ENCODE peak calls at places on chromosomes 13 and 19, in eight cellular contexts. M, W, F, O, S, G, J and A are unnamed samples.

GRCh38 chr19:11448923-11449554 is 13.6 kb downstream of the PRKCSH start:
- DNase-seq in W (no peak), S (no peak), J (no peak), F (no peak), G (no peak), O (no peak), M (no peak), A (no peak)

GRCh38 chr13:39369161-39369890 is 233.7 kb downstream of the LHFPL6 start:
- DNase-seq in G (no peak), F (no peak), J (no peak), O (no peak), S (no peak), M (no peak), W (no peak), A (no peak)

GRCh38 chr13:47932953-47933687 is 68.0 kb downstream of the SUCLA2 start:
- DNase-seq in M (no peak), S (no peak), O (no peak), J (no peak), G (no peak), W (no peak), F (no peak), A (no peak)

GRCh38 chr13:20258208-20258962 is 26.3 kb upstream of the GJB6 start:
- DNase-seq in J (peak; percentile 10), O (no peak), F (no peak), G (no peak), W (no peak), M (no peak), S (no peak), A (no peak)

GRCh38 chr19:33627962-33628839 is 6.4 kb downstream of the CHST8 start:
- DNase-seq in G (no peak), M (no peak), W (no peak), S (no peak), F (no peak), O (peak; percentile 40), J (no peak), A (no peak)

GRCh38 chr13:110921209-110921608 is 6.3 kb upstream of the ANKRD10 start:
- DNase-seq in O (no peak), F (no peak), W (no peak), M (no peak), G (no peak), S (no peak), J (no peak), A (no peak)

GRCh38 chr19:45496349-45496953 is 396 bp downstream of the RTN2 start:
- DNase-seq in O (no peak), W (no peak), J (no peak), F (peak; percentile 91), M (no peak), S (no peak), G (no peak), A (no peak)

GRCh38 chr13:44221657-44222056 is 152.0 kb upstream of the SERP2 start:
- DNase-seq in O (peak; percentile 70), F (no peak), W (no peak), J (no peak), G (no peak), M (no peak), S (no peak), A (no peak)

GRCh38 chr13:50697746-50698526 is 145.6 kb downstream of the DLEU7 start:
- DNase-seq in O (no peak), W (no peak), G (no peak), M (no peak), F (no peak), J (no peak), S (no peak), A (no peak)

GRCh38 chr19:16420781-16421386 is 50.9 kb downstream of the EPS15L1 start:
- DNase-seq in W (no peak), S (no peak), M (no peak), O (peak; percentile 74), F (no peak), J (no peak), G (no peak), A (no peak)

GRCh38 chr13:67146523-67147130 is 83.5 kb downstream of the PCDH9 start:
- DNase-seq in G (no peak), J (no peak), F (no peak), W (no peak), O (no peak), M (no peak), S (no peak), A (no peak)

DNA sequence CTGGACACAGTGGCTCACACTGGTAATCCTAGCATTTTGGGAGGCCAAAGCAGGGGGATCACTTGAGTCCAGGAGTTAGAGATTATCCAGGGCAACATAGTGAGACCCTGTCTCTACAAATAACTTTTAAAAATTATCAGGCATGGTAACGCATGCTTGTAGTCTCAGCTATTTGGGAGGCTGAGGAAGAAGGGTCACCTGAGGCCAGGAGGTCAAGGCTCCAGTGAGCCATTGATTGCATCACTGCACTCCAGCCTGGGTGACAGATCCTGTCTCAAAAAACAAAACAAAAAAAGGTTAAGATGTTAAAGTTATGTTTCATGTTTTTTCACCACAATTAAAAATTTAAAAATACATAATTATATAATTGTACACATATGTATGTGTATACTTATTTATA is 19.2 kb upstream of the DIAPH3 start:
- DNase-seq in J (no peak), G (no peak), S (no peak), F (no peak), O (no peak), W (no peak), M (no peak), A (no peak)
- TF ChIP-seq POLR2A in J (no peak), G (no peak), S (no peak), F (no peak), O (no peak), W (no peak), M (no peak), A (no peak)

DNA sequence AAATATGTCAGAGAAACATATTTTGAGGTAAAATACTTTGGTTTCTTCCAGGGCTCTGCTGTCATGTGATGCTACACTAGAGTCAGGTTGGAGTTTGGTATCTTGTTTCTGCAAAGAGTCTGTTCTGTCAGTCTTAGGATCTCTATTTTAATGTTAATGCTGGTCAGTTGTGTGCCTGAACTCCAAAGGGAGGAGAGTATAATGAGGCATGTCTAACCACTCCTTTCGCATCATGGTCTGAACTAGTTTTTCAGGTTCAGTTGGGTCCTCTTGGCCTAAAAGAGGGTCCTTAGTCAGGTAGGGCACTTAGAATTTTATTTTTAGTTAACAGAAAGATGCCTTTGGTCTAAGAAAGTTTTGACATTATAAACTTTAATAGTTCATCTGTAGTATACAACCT is 78.2 kb downstream of the FNDC3A start:
- DNase-seq in O (no peak), M (no peak), S (no peak), W (no peak), G (no peak), J (no peak), F (no peak), A (no peak)
- TF ChIP-seq POLR2A in O (no peak), M (no peak), S (no peak), W (no peak), G (no peak), J (no peak), F (no peak), A (no peak)

GRCh38 chr19:570315-570714 is 2.1 kb upstream of the BSG start:
- DNase-seq in J (no peak), F (no peak), S (no peak), M (no peak), G (no peak), W (no peak), O (no peak), A (no peak)

GRCh38 chr19:574658-575526 is 2.5 kb downstream of the BSG start:
- DNase-seq in S (peak; percentile 28), F (no peak), M (peak; percentile 59), W (no peak), G (no peak), J (no peak), O (no peak), A (no peak)

GRCh38 chr19:572140-572890 is at the start of gene BSG:
- DNase-seq in O (peak; percentile 99), G (peak; percentile 99), F (peak; percentile 100), W (peak; percentile 98), S (peak; percentile 88), J (peak; percentile 91), M (peak; percentile 96), A (peak; percentile 94)

GRCh38 chr19:572891-573825 is 762 bp downstream of the BSG start:
- DNase-seq in J (no peak), W (peak; percentile 51), S (no peak), G (peak; percentile 68), M (peak; percentile 56), O (peak; percentile 82), F (peak; percentile 91), A (no peak)

DNA sequence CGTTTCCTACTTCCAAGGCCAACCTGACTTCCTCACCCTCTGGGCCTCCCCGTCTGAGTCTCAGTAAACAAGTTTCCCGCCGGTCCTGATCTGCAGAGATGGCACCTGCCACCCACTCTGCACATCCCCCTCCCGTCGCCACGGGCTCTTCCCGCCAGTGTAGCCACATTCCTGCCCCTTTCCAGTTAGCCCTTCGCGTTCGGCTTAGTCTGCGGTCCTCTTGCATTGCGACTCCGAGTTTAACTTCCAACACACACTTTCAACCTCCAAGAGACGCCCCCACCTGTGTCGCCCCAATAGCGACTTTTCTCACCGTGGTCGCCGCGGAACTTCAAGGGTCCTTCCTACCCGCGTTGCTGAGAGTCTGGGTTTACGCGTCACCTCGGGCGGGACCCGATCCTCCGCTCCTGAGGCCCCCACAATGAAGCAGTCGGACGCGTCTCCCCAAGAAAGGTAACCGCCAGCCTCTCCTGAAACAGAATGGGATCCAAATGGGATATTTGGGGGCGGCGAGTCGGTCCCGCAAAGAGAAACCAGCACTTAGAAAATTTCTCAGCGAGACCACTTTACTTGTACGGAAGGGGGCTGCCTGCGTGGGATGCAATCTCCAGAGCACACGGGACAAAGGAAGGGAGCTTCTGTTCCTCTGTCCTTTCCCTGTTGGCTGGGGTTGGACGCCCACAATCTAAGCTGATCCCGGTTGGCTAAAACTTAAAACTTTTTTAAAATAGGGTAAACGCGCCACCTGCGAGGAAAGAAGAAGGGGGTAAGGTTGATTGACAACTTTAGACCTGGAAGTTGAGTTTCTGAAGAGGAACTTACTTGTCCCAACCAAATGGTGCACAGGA is 1.0 kb upstream of the BSG start:
- DNase-seq in W (peak; percentile 53), S (peak; percentile 25), F (peak; percentile 87), G (peak; percentile 68), J (no peak), M (peak; percentile 35), O (no peak), A (no peak)
- TF ChIP-seq POLR2A in W (no peak), S (peak; percentile 47), F (no peak), G (no peak), J (no peak), M (no peak), O (no peak), A (no peak)

DNA sequence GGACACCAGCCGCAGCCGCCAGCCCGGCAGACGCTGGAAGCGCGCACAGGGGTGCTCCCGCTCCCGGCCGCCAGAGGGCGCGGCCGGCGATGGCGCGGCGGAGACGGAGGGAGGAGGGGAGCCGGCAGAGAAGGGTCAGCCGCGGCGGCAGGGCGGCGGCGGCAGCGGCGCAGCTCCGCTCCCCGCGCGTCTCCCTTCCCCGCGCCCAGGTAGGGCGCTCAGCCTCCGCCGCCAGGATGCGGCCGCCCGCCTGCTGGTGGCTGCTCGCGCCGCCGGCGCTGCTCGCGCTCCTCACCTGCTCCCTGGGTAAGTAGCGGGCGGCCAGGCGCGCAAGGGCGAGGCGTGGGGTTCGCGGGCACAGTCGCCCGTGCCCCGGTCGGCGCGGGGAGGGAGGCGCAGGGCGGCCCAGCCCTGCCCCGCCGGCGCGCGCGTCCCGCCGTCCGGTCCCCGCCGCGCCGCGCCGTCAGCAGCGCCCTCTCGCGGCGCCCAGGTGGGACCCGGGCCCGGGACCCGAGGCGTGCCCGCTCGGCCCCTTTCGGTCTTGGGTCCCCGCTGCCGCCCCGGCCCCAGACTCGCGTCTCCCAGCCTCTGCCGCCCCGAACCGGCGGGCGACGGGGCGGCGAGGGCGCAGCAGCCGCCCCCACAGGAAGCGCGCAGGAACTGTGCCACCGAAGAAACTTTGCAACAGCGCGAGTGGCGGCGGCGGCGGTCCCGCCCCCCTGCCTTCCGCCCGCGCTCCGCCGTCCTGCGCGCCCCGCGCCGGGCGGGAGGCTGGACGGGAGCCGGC is at the start of gene B3GLCT:
- DNase-seq in O (peak; percentile 85), S (no peak), F (peak; percentile 98), J (peak; percentile 64), W (peak; percentile 52), G (peak; percentile 90), M (peak; percentile 68), A (peak; percentile 36)
- TF ChIP-seq POLR2A in O (no peak), S (peak; percentile 58), F (no peak), J (peak; percentile 60), W (no peak), G (no peak), M (no peak), A (peak; percentile 44)